ENCODE peak calls at places on chromosomes 5 and 9, in four cellular contexts. R is A549, Z is HCT116, G is Panc1. N is an unnamed sample.

GRCh38 chr9:126670270-126670669 is 56.5 kb downstream of the LMX1B start:
- DNase-seq in R (no peak), Z (no peak), G (no peak), N (no peak)

GRCh38 chr5:77828445-77828844 is 52.3 kb upstream of the TBCA start:
- DNase-seq in R (peak; percentile 9), Z (no peak), G (no peak), N (no peak)

GRCh38 chr5:1915316-1915715 is 32.6 kb upstream of the IRX4 start:
- DNase-seq in R (no peak), Z (no peak), G (no peak), N (no peak)

GRCh38 chr5:17151686-17152085 is 65.7 kb upstream of the BASP1 start:
- DNase-seq in R (no peak), Z (no peak), G (no peak), N (no peak)

GRCh38 chr9:4594994-4595393 is 67.1 kb upstream of the PLPP6 start:
- DNase-seq in R (no peak), Z (no peak), G (no peak), N (no peak)

GRCh38 chr5:25255128-25255527 is 610.4 kb upstream of the CDH10 start:
- DNase-seq in R (peak; percentile 0), Z (no peak), G (no peak), N (no peak)

GRCh38 chr9:128175102-128175563 is 15.1 kb downstream of the BBLN start:
- DNase-seq in R (no peak), Z (no peak), G (no peak), N (no peak)

GRCh38 chr5:149618581-149619248 is 37.4 kb downstream of the ARHGEF37 start:
- DNase-seq in R (peak; percentile 73), Z (peak; percentile 47), G (peak; percentile 60), N (peak; percentile 62)

GRCh38 chr9:127021664-127022337 is 100.6 kb downstream of the ANGPTL2 start:
- DNase-seq in R (no peak), Z (no peak), G (no peak), N (no peak)

GRCh38 chr9:69515810-69516209 is 156.4 kb downstream of the APBA1 start:
- DNase-seq in R (no peak), Z (no peak), G (no peak), N (no peak)

GRCh38 chr5:127919006-127919796 is 164.4 kb upstream of the SLC12A2 start:
- DNase-seq in R (no peak), Z (no peak), G (no peak), N (no peak)

GRCh38 chr9:79129865-79130480 is 441.8 kb upstream of the TLE4 start:
- DNase-seq in R (peak; percentile 61), Z (peak; percentile 7), G (peak; percentile 2), N (no peak)

GRCh38 chr5:172699999-172700685 is 59.1 kb downstream of the NEURL1B start:
- DNase-seq in R (no peak), Z (no peak), G (no peak), N (no peak)

GRCh38 chr9:5629312-5630037 is 568 bp downstream of the RIC1 start:
- DNase-seq in R (peak; percentile 41), Z (no peak), G (no peak), N (no peak)

GRCh38 chr9:114364123-114364522 is 23.7 kb downstream of the AKNA start:
- DNase-seq in R (no peak), Z (no peak), G (no peak), N (no peak)

GRCh38 chr9:88179080-88179521 is 40.8 kb upstream of the SPATA31C2 start:
- DNase-seq in R (no peak), Z (no peak), G (no peak), N (no peak)

GRCh38 chr5:128201065-128201926 is 117.7 kb downstream of the SLC12A2 start:
- DNase-seq in R (peak; percentile 68), Z (no peak), G (no peak), N (no peak)

GRCh38 chr9:133508046-133508445 is 16.7 kb downstream of the MYMK start:
- DNase-seq in R (no peak), Z (no peak), G (no peak), N (no peak)

DNA sequence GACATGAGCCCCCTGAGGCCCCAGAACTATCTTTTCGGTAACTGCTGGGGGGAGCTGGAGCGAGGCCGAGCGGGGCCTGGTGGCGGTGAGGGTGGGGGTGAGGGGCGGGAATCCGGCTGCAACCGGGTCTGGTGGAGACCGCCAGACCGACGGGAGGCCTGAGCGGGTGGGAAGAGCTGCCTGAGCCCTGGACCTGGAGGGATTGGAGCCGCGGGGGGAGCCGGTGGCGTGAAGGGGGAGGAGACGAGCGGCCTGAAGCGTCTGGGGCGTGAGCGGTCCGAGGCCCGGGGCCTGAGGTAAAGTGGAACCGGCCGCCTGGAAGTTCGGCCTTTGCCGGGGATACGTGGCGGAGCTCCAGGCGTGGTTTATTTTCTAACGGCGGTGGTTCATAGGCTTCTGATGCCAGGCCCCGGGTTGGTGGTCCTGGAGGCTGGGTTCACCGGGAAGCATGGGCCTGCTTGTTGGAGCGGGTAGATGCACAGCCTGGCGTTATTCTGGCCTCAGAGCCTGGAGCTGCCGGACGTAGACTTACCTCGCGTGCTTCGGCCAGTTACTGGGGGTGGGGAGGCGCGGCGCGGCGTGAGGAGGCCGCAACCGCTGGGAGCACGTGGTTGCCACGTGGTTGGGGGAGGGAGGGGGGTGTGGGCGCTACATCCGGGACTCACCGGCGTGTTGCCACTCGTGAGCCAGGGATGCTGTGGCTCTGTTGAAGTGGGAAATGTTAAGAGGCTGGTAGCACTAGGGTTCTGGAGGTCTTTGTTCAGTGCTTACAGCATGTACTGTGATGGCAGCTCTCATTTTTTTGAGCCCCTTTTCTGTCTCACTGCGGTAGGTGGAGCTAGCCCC is 544 bp downstream of the NPM1 start:
- DNase-seq in R (peak; percentile 88), Z (no peak), G (peak; percentile 58), N (peak; percentile 59)
- TF ChIP-seq REST in R (no peak), Z (no peak), G (no peak), N (peak; percentile 20)

DNA sequence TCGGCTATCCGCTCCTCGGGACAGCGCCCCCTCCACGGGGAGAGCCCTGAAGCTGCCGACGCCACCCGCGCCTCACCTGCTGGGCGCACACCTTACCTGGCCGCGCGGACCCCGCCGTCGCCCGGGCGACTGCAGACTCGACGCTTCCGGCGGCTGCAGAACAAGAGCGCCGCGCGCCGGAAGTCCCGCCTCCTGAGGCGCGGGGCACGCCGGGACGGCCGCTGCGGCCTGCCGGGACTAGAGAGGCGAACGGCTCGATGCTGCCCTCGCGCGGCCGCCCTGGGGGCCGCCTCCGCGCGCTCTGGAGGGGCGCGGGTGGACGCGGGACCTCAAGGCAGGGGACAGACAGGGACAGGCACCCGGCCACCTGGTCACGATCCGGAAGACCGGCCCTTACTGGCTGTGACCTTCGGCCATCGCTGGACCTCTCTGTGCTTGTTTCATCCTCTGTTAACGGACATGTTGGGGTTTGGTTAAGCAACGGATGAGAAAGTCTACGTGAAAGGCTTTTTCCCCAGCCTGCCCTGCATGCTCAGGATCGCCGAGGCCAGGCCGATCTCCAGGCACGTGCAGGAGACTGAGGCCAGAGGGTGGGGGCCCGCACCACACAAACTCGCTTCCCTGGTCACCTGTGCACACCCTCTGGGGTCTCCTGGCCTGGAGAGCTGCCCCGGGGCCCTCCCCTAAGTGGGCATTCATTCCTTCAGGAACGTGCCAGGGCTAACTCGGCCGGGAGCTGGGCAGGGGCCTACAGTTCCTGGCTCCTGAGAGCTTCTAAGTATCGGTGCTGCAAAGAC is at the start of gene SNAPC4:
- DNase-seq in R (peak; percentile 87), Z (peak; percentile 62), G (peak; percentile 17), N (peak; percentile 40)
- TF ChIP-seq REST in R (no peak), Z (no peak), G (peak; percentile 30), N (no peak)

GRCh38 chr9:89655990-89656657 is 51.3 kb downstream of the GADD45G start:
- DNase-seq in R (no peak), Z (no peak), G (no peak), N (no peak)

GRCh38 chr9:89657765-89658164 is 53.0 kb downstream of the GADD45G start:
- DNase-seq in R (no peak), Z (no peak), G (no peak), N (no peak)

GRCh38 chr9:89658401-89658800 is 53.6 kb downstream of the GADD45G start:
- DNase-seq in R (no peak), Z (no peak), G (no peak), N (no peak)

GRCh38 chr9:89655047-89655989 is 50.5 kb downstream of the GADD45G start:
- DNase-seq in R (no peak), Z (no peak), G (no peak), N (no peak)

GRCh38 chr9:89654025-89654662 is 49.3 kb downstream of the GADD45G start:
- DNase-seq in R (no peak), Z (no peak), G (no peak), N (no peak)
- TF ChIP-seq REST in R (no peak), Z (no peak), G (no peak), N (no peak)

DNA sequence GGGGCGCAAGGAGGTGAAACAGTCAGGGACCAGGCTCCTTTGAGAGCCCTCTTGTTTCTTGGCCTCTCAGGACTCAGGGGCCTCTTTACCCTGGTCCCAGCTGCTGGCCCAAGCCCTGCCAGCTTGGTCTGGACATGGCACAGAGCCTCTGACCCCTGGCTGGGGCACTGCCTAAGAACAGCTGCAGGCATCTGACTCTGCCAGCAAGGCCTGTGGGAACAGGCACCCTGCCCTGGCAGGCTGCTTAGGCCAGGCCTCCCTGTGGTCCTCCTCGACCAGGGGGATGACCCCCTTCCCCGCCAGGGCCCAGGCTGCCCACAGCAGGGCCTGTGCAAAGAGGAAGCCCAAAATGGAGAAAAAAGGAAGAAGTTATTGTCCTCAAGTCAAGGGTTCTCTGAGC is 25.5 kb downstream of the OLFML2A start:
- DNase-seq in R (no peak), Z (no peak), G (no peak), N (no peak)
- TF ChIP-seq REST in R (no peak), Z (no peak), G (no peak), N (no peak)

DNA sequence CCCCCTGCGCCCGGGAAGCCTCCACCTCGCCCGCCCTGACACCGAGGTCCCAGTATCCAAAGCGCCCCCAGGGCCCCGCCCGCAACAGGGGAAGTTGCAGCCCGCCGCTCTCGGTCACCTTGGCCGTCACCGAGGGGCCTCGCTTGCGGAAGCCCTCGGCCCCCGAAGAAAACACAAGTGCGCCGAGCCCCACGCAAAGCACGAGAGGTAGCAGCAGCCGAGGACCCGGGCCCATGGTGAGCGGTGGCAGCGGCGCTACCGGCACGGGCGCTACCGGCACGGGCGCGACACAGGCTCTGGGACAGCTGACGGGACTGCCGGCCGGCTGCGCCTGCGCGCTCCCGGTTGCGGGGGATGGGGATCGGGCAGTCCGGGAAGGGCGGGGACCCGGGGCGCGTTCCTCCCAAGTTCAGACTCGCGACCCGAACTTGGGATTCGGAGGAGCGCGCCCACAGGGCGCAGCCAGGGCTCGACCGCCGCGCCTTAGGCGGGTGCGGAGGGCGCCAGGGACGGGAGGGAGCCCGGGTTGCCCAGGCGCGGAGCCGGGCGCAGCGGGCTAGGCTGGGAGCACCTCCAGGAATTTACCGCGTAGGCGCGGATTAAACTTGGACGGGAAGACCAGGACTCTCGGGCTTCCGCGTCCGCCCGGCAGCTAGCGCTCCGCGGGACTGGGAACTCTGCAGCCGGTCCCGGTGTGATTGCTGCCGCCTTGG is at the start of gene PPIC:
- DNase-seq in R (peak; percentile 90), Z (peak; percentile 64), G (peak; percentile 64), N (no peak)
- TF ChIP-seq REST in R (no peak), Z (no peak), G (no peak), N (no peak)

GRCh38 chr9:122844137-122844536 is 15.7 kb upstream of the PDCL start:
- DNase-seq in R (no peak), Z (no peak), G (no peak), N (no peak)

GRCh38 chr9:122848256-122848943 is 20.0 kb upstream of the PDCL start:
- DNase-seq in R (no peak), Z (no peak), G (no peak), N (no peak)

GRCh38 chr9:122849546-122849945 is 21.2 kb upstream of the PDCL start:
- DNase-seq in R (no peak), Z (no peak), G (no peak), N (no peak)

GRCh38 chr9:122845116-122845515 is 16.7 kb upstream of the PDCL start:
- DNase-seq in R (no peak), Z (no peak), G (no peak), N (no peak)

GRCh38 chr9:122846371-122847060 is 18.1 kb upstream of the PDCL start:
- DNase-seq in R (no peak), Z (no peak), G (no peak), N (no peak)
- TF ChIP-seq REST in R (no peak), Z (no peak), G (no peak), N (no peak)